ENCODE peak calls at places on chromosomes 2 and 18, in seven cellular contexts. One of them, this sample, is unnamed.

GRCh38 chr2:15909157-15909556 is 31.2 kb upstream of the MYCN start:
- DNase-seq in cardiac muscle cell: no peak
- DNase-seq in effector memory CD8-positive, alpha-beta T cell: no peak
- DNase-seq in stimulated activated CD8-positive, alpha-beta memory T cell treated with anti-CD3 and anti-CD28 coated beads, Interleukin-15, amount 100 ng/mL, for 24 hours: no peak
- DNase-seq in naive B cell: no peak
- DNase-seq in NAMALWA: no peak
- DNase-seq in WTC11: no peak
- DNase-seq in this sample: no peak

GRCh38 chr2:156935611-156936010 is 321.9 kb upstream of the GALNT5 start:
- DNase-seq in cardiac muscle cell: no peak
- DNase-seq in effector memory CD8-positive, alpha-beta T cell: no peak
- DNase-seq in stimulated activated CD8-positive, alpha-beta memory T cell treated with anti-CD3 and anti-CD28 coated beads, Interleukin-15, amount 100 ng/mL, for 24 hours: no peak
- DNase-seq in naive B cell: no peak
- DNase-seq in NAMALWA: no peak
- DNase-seq in WTC11: no peak
- DNase-seq in this sample: no peak

GRCh38 chr2:185385157-185385556 is 353.4 kb upstream of the FSIP2 start:
- DNase-seq in cardiac muscle cell: no peak
- DNase-seq in effector memory CD8-positive, alpha-beta T cell: no peak
- DNase-seq in stimulated activated CD8-positive, alpha-beta memory T cell treated with anti-CD3 and anti-CD28 coated beads, Interleukin-15, amount 100 ng/mL, for 24 hours: no peak
- DNase-seq in naive B cell: no peak
- DNase-seq in NAMALWA: no peak
- DNase-seq in WTC11: no peak
- DNase-seq in this sample: no peak

GRCh38 chr2:72833084-72833714 is 7.4 kb upstream of the EXOC6B start:
- DNase-seq in cardiac muscle cell: no peak
- DNase-seq in effector memory CD8-positive, alpha-beta T cell: no peak
- DNase-seq in stimulated activated CD8-positive, alpha-beta memory T cell treated with anti-CD3 and anti-CD28 coated beads, Interleukin-15, amount 100 ng/mL, for 24 hours: no peak
- DNase-seq in naive B cell: no peak
- DNase-seq in NAMALWA: no peak
- DNase-seq in WTC11: no peak
- DNase-seq in this sample: no peak

GRCh38 chr2:102005989-102006885 is 14.5 kb downstream of the IL1R2 start:
- DNase-seq in cardiac muscle cell: peak; percentile 65
- DNase-seq in effector memory CD8-positive, alpha-beta T cell: peak; percentile 17
- DNase-seq in stimulated activated CD8-positive, alpha-beta memory T cell treated with anti-CD3 and anti-CD28 coated beads, Interleukin-15, amount 100 ng/mL, for 24 hours: no peak
- DNase-seq in naive B cell: no peak
- DNase-seq in NAMALWA: peak; percentile 68
- DNase-seq in WTC11: peak; percentile 50
- DNase-seq in this sample: peak; percentile 18

GRCh38 chr2:119255760-119256573 is 32.3 kb downstream of the STEAP3 start:
- DNase-seq in cardiac muscle cell: no peak
- DNase-seq in effector memory CD8-positive, alpha-beta T cell: no peak
- DNase-seq in stimulated activated CD8-positive, alpha-beta memory T cell treated with anti-CD3 and anti-CD28 coated beads, Interleukin-15, amount 100 ng/mL, for 24 hours: no peak
- DNase-seq in naive B cell: no peak
- DNase-seq in NAMALWA: no peak
- DNase-seq in WTC11: no peak
- DNase-seq in this sample: no peak

GRCh38 chr2:135709992-135710391 is 31.7 kb upstream of the UBXN4 start:
- DNase-seq in cardiac muscle cell: peak; percentile 52
- DNase-seq in effector memory CD8-positive, alpha-beta T cell: peak; percentile 75
- DNase-seq in stimulated activated CD8-positive, alpha-beta memory T cell treated with anti-CD3 and anti-CD28 coated beads, Interleukin-15, amount 100 ng/mL, for 24 hours: peak; percentile 46
- DNase-seq in naive B cell: peak; percentile 54
- DNase-seq in NAMALWA: peak; percentile 81
- DNase-seq in WTC11: peak; percentile 62
- DNase-seq in this sample: peak; percentile 56

GRCh38 chr2:235996419-235996818 is 171.8 kb downstream of the GBX2 start:
- DNase-seq in cardiac muscle cell: no peak
- DNase-seq in effector memory CD8-positive, alpha-beta T cell: no peak
- DNase-seq in stimulated activated CD8-positive, alpha-beta memory T cell treated with anti-CD3 and anti-CD28 coated beads, Interleukin-15, amount 100 ng/mL, for 24 hours: no peak
- DNase-seq in naive B cell: no peak
- DNase-seq in NAMALWA: no peak
- DNase-seq in WTC11: no peak
- DNase-seq in this sample: no peak

GRCh38 chr2:233441161-233442027 is 87.1 kb downstream of the DGKD start:
- DNase-seq in cardiac muscle cell: no peak
- DNase-seq in effector memory CD8-positive, alpha-beta T cell: no peak
- DNase-seq in stimulated activated CD8-positive, alpha-beta memory T cell treated with anti-CD3 and anti-CD28 coated beads, Interleukin-15, amount 100 ng/mL, for 24 hours: no peak
- DNase-seq in naive B cell: no peak
- DNase-seq in NAMALWA: no peak
- DNase-seq in WTC11: no peak
- DNase-seq in this sample: no peak

GRCh38 chr2:64331846-64332245 is 122.1 kb upstream of the LGALSL start:
- DNase-seq in cardiac muscle cell: no peak
- DNase-seq in effector memory CD8-positive, alpha-beta T cell: no peak
- DNase-seq in stimulated activated CD8-positive, alpha-beta memory T cell treated with anti-CD3 and anti-CD28 coated beads, Interleukin-15, amount 100 ng/mL, for 24 hours: no peak
- DNase-seq in naive B cell: no peak
- DNase-seq in NAMALWA: no peak
- DNase-seq in WTC11: no peak
- DNase-seq in this sample: no peak

GRCh38 chr2:233471291-233472035 is 95.1 kb downstream of the USP40 start:
- DNase-seq in cardiac muscle cell: no peak
- DNase-seq in effector memory CD8-positive, alpha-beta T cell: no peak
- DNase-seq in stimulated activated CD8-positive, alpha-beta memory T cell treated with anti-CD3 and anti-CD28 coated beads, Interleukin-15, amount 100 ng/mL, for 24 hours: no peak
- DNase-seq in naive B cell: no peak
- DNase-seq in NAMALWA: no peak
- DNase-seq in WTC11: no peak
- DNase-seq in this sample: no peak

GRCh38 chr2:25305197-25305596 is 36.5 kb downstream of the DNMT3A start:
- DNase-seq in cardiac muscle cell: no peak
- DNase-seq in effector memory CD8-positive, alpha-beta T cell: no peak
- DNase-seq in stimulated activated CD8-positive, alpha-beta memory T cell treated with anti-CD3 and anti-CD28 coated beads, Interleukin-15, amount 100 ng/mL, for 24 hours: no peak
- DNase-seq in naive B cell: no peak
- DNase-seq in NAMALWA: no peak
- DNase-seq in WTC11: no peak
- DNase-seq in this sample: no peak

GRCh38 chr2:200086911-200087310 is 131.5 kb downstream of the MAIP1 start:
- DNase-seq in cardiac muscle cell: no peak
- DNase-seq in effector memory CD8-positive, alpha-beta T cell: no peak
- DNase-seq in stimulated activated CD8-positive, alpha-beta memory T cell treated with anti-CD3 and anti-CD28 coated beads, Interleukin-15, amount 100 ng/mL, for 24 hours: no peak
- DNase-seq in naive B cell: no peak
- DNase-seq in NAMALWA: no peak
- DNase-seq in WTC11: no peak
- DNase-seq in this sample: no peak

GRCh38 chr2:97005353-97005752 is 19.0 kb upstream of the FAM178B start:
- DNase-seq in cardiac muscle cell: no peak
- DNase-seq in effector memory CD8-positive, alpha-beta T cell: no peak
- DNase-seq in stimulated activated CD8-positive, alpha-beta memory T cell treated with anti-CD3 and anti-CD28 coated beads, Interleukin-15, amount 100 ng/mL, for 24 hours: no peak
- DNase-seq in naive B cell: no peak
- DNase-seq in NAMALWA: peak; percentile 47
- DNase-seq in WTC11: no peak
- DNase-seq in this sample: no peak

GRCh38 chr2:195648780-195649179 is 8.2 kb upstream of the SLC39A10 start:
- DNase-seq in cardiac muscle cell: no peak
- DNase-seq in effector memory CD8-positive, alpha-beta T cell: no peak
- DNase-seq in stimulated activated CD8-positive, alpha-beta memory T cell treated with anti-CD3 and anti-CD28 coated beads, Interleukin-15, amount 100 ng/mL, for 24 hours: no peak
- DNase-seq in naive B cell: no peak
- DNase-seq in NAMALWA: no peak
- DNase-seq in WTC11: no peak
- DNase-seq in this sample: no peak

GRCh38 chr18:74734013-74734444 is 136.4 kb downstream of the ZNF407 start:
- DNase-seq in cardiac muscle cell: no peak
- DNase-seq in effector memory CD8-positive, alpha-beta T cell: no peak
- DNase-seq in stimulated activated CD8-positive, alpha-beta memory T cell treated with anti-CD3 and anti-CD28 coated beads, Interleukin-15, amount 100 ng/mL, for 24 hours: no peak
- DNase-seq in naive B cell: no peak
- DNase-seq in NAMALWA: no peak
- DNase-seq in WTC11: no peak
- DNase-seq in this sample: no peak

This sample was measured in neuronal stem cell.